ENCODE peak calls at places on chromosome 1, in four cellular contexts. One of them, this sample, is unnamed.

GRCh38 chr1:160022330-160023310 is 9.2 kb downstream of the PIGM start:
- DNase-seq in K562: no peak
- DNase-seq in kidney glomerular epithelial cell: no peak
- DNase-seq in endothelial cell: no peak
- DNase-seq in this sample: no peak

GRCh38 chr1:53619811-53620619 is 118.9 kb downstream of the GLIS1 start:
- DNase-seq in kidney glomerular epithelial cell: no peak
- DNase-seq in endothelial cell: no peak
- DNase-seq in K562: no peak
- DNase-seq in this sample: no peak

GRCh38 chr1:6348511-6349191 is 44.9 kb downstream of the ACOT7 start:
- DNase-seq in endothelial cell: peak
- DNase-seq in K562: no peak
- DNase-seq in kidney glomerular epithelial cell: no peak
- DNase-seq in this sample: no peak

GRCh38 chr1:221435510-221435909 is 306.4 kb downstream of the DUSP10 start:
- DNase-seq in K562: peak
- DNase-seq in endothelial cell: no peak
- DNase-seq in kidney glomerular epithelial cell: peak
- DNase-seq in this sample: peak

GRCh38 chr1:64471724-64472276 is 1.9 kb downstream of the CACHD1 start:
- DNase-seq in K562: no peak
- DNase-seq in endothelial cell: no peak
- DNase-seq in kidney glomerular epithelial cell: peak
- DNase-seq in this sample: no peak

GRCh38 chr1:225617956-225618355 is 35.0 kb downstream of the ENAH start:
- DNase-seq in kidney glomerular epithelial cell: no peak
- DNase-seq in endothelial cell: no peak
- DNase-seq in K562: no peak
- DNase-seq in this sample: no peak

GRCh38 chr1:100971021-100971420 is 54.6 kb downstream of the DPH5 start:
- DNase-seq in endothelial cell: no peak
- DNase-seq in kidney glomerular epithelial cell: no peak
- DNase-seq in K562: no peak
- DNase-seq in this sample: no peak

GRCh38 chr1:118716775-118717174 is 271.4 kb downstream of the TBX15 start:
- DNase-seq in K562: no peak
- DNase-seq in kidney glomerular epithelial cell: no peak
- DNase-seq in endothelial cell: no peak
- DNase-seq in this sample: no peak

GRCh38 chr1:205375816-205376545 is 19.3 kb upstream of the KLHDC8A start:
- DNase-seq in kidney glomerular epithelial cell: peak
- DNase-seq in K562: peak
- DNase-seq in endothelial cell: no peak
- DNase-seq in this sample: no peak

GRCh38 chr1:66300280-66300973 is 233.5 kb upstream of the SGIP1 start:
- DNase-seq in kidney glomerular epithelial cell: no peak
- DNase-seq in endothelial cell: no peak
- DNase-seq in K562: no peak
- DNase-seq in this sample: no peak

GRCh38 chr1:212037900-212038299 is 2.4 kb downstream of the DTL start:
- DNase-seq in kidney glomerular epithelial cell: no peak
- DNase-seq in K562: no peak
- DNase-seq in endothelial cell: no peak
- DNase-seq in this sample: no peak

This sample was measured in brain pericyte.